ENCODE peak calls at places on chromosomes 16 and 17, in nine cellular contexts. U, P, F, M, J, N, Q, V and H are unnamed samples.

GRCh38 chr17:28928061-28928460 is 23.3 kb downstream of the PHF12 start:
- DNase-seq in U (no peak), P (no peak), F (no peak), M (no peak), J (peak), N (no peak), Q (no peak), V (no peak), H (no peak)

GRCh38 chr17:2721603-2722002 is 10.0 kb upstream of the CLUH start:
- DNase-seq in U (no peak), P (no peak), F (no peak), M (no peak), J (no peak), N (no peak), Q (no peak), V (no peak), H (no peak)

GRCh38 chr16:4298761-4299522 is 16.9 kb upstream of the GLIS2 start:
- DNase-seq in U (peak), P (peak), F (no peak), M (peak), J (no peak), N (peak), Q (peak), V (peak), H (no peak)

GRCh38 chr16:20904507-20905079 is 4.0 kb downstream of the LYRM1 start:
- DNase-seq in U (peak), P (peak), F (peak), M (no peak), J (peak), N (peak), Q (no peak), V (no peak), H (peak)

GRCh38 chr17:28370035-28370743 is at the start of gene VTN:
- DNase-seq in U (no peak), P (peak), F (no peak), M (no peak), J (peak), N (no peak), Q (peak), V (peak), H (no peak)

GRCh38 chr17:77301694-77302087 is 160.9 kb downstream of the SEC14L1 start:
- DNase-seq in U (no peak), P (no peak), F (no peak), M (no peak), J (no peak), N (no peak), Q (no peak), V (no peak), H (no peak)

GRCh38 chr16:23959069-23959800 is 123.5 kb downstream of the PRKCB start:
- DNase-seq in U (no peak), P (no peak), F (no peak), M (no peak), J (peak), N (peak), Q (no peak), V (no peak), H (no peak)

GRCh38 chr17:29376667-29377268 is 13.4 kb upstream of the TAOK1 start:
- DNase-seq in U (no peak), P (peak), F (no peak), M (no peak), J (peak), N (no peak), Q (peak), V (peak), H (no peak)

GRCh38 chr16:19314718-19315425 is 29.3 kb downstream of the CLEC19A start:
- DNase-seq in U (no peak), P (no peak), F (no peak), M (no peak), J (no peak), N (no peak), Q (no peak), V (no peak), H (no peak)

GRCh38 chr16:4800290-4801041 is 2.0 kb downstream of the ROGDI start:
- DNase-seq in U (no peak), P (peak), F (peak), M (no peak), J (no peak), N (no peak), Q (no peak), V (peak), H (no peak)

GRCh38 chr16:85017151-85017550 is 5.8 kb upstream of the ZDHHC7 start:
- DNase-seq in U (no peak), P (no peak), F (no peak), M (no peak), J (no peak), N (no peak), Q (no peak), V (no peak), H (no peak)

GRCh38 chr17:62164712-62165377 is 99.8 kb upstream of the MED13 start:
- DNase-seq in U (no peak), P (no peak), F (no peak), M (no peak), J (no peak), N (no peak), Q (no peak), V (no peak), H (no peak)

GRCh38 chr17:65559802-65560627 is 1.4 kb downstream of the AXIN2 start:
- DNase-seq in U (no peak), P (no peak), F (no peak), M (no peak), J (no peak), N (peak), Q (peak), V (peak), H (no peak)

GRCh38 chr16:75506567-75506966 is 11.3 kb upstream of the CHST6 start:
- DNase-seq in U (peak), P (peak), F (no peak), M (peak), J (no peak), N (no peak), Q (no peak), V (no peak), H (peak)

GRCh38 chr17:76417499-76418143 is 33.2 kb downstream of the SPHK1 start:
- DNase-seq in U (no peak), P (no peak), F (no peak), M (no peak), J (peak), N (no peak), Q (no peak), V (no peak), H (no peak)